ENCODE peak calls at places on chromosomes 11 and 22, in nine cellular contexts. L is HFFc6, Q is AG10803, J is MCF 10A, B is lower lobe of right lung, A is fibroblast of the aortic adventitia, R is foreskin fibroblast, Y is body of pancreas, I is PC-9. E is an unnamed sample.

GRCh38 chr11:19561011-19561410 is 151.6 kb upstream of the NAV2 start:
- DNase-seq in L (no peak), Q (no peak), J (peak; percentile 38), B (no peak), A (no peak), R (no peak), Y (no peak), I (no peak), E (no peak)

GRCh38 chr11:119316017-119316728 is 757 bp downstream of the MCAM start:
- DNase-seq in L (no peak), Q (no peak), J (peak; percentile 63), B (no peak), A (no peak), R (no peak), Y (peak; percentile 69), I (peak; percentile 54), E (no peak)

GRCh38 chr22:38866399-38867123 is 5.5 kb downstream of the CBX6 start:
- DNase-seq in L (no peak), Q (no peak), J (no peak), B (peak; percentile 38), A (no peak), R (no peak), Y (no peak), I (no peak), E (no peak)

GRCh38 chr22:22031183-22031560 is 48.6 kb upstream of the TOP3B start:
- DNase-seq in L (no peak), Q (no peak), J (no peak), B (no peak), A (no peak), R (no peak), Y (no peak), I (no peak), E (no peak)

GRCh38 chr22:26041931-26042330 is 127.3 kb upstream of the SEZ6L start:
- DNase-seq in L (no peak), Q (no peak), J (no peak), B (no peak), A (no peak), R (no peak), Y (no peak), I (no peak), E (no peak)

GRCh38 chr11:63762662-63763505 is 5.7 kb downstream of the ZFTA start:
- DNase-seq in L (no peak), Q (no peak), J (no peak), B (no peak), A (peak; percentile 32), R (peak; percentile 56), Y (peak; percentile 40), I (no peak), E (peak; percentile 55)

GRCh38 chr11:14449302-14449714 is 50.3 kb downstream of the COPB1 start:
- DNase-seq in L (no peak), Q (peak; percentile 68), J (no peak), B (no peak), A (peak; percentile 74), R (no peak), Y (no peak), I (no peak), E (no peak)

GRCh38 chr11:132784441-132784840 is 747.9 kb downstream of the OPCML start:
- DNase-seq in L (peak; percentile 35), Q (no peak), J (no peak), B (no peak), A (no peak), R (peak; percentile 13), Y (no peak), I (no peak), E (no peak)

GRCh38 chr11:69292221-69292648 is 1.7 kb upstream of the MYEOV start:
- DNase-seq in L (no peak), Q (peak; percentile 18), J (no peak), B (peak; percentile 54), A (peak; percentile 31), R (peak; percentile 50), Y (no peak), I (no peak), E (no peak)

GRCh38 chr11:72589802-72590761 is 84.1 kb downstream of the PDE2A start:
- DNase-seq in L (no peak), Q (peak; percentile 5), J (peak; percentile 38), B (no peak), A (peak; percentile 16), R (peak; percentile 21), Y (peak; percentile 66), I (no peak), E (peak; percentile 65)

GRCh38 chr11:128354476-128354875 is 232.9 kb downstream of the ETS1 start:
- DNase-seq in L (no peak), Q (peak; percentile 38), J (peak; percentile 34), B (no peak), A (no peak), R (peak; percentile 27), Y (no peak), I (no peak), E (no peak)

GRCh38 chr22:46542011-46542985 is 4.9 kb upstream of the CELSR1 start:
- DNase-seq in L (peak; percentile 49), Q (peak; percentile 56), J (peak; percentile 71), B (peak; percentile 84), A (peak; percentile 62), R (peak; percentile 83), Y (peak; percentile 78), I (peak; percentile 80), E (no peak)

GRCh38 chr22:43516386-43516785 is 104.6 kb downstream of the MPPED1 start:
- DNase-seq in L (no peak), Q (no peak), J (no peak), B (peak; percentile 19), A (no peak), R (no peak), Y (no peak), I (no peak), E (no peak)

GRCh38 chr22:43514476-43515157 is 102.8 kb downstream of the MPPED1 start:
- DNase-seq in L (no peak), Q (no peak), J (no peak), B (peak; percentile 32), A (no peak), R (no peak), Y (no peak), I (no peak), E (no peak)

GRCh38 chr22:43516996-43517635 is 105.3 kb downstream of the MPPED1 start:
- DNase-seq in L (no peak), Q (no peak), J (no peak), B (peak; percentile 34), A (no peak), R (no peak), Y (no peak), I (no peak), E (no peak)

GRCh38 chr22:43515411-43515810 is 103.6 kb downstream of the MPPED1 start:
- DNase-seq in L (no peak), Q (no peak), J (no peak), B (no peak), A (no peak), R (no peak), Y (no peak), I (no peak), E (no peak)

GRCh38 chr22:43515902-43516301 is 104.1 kb downstream of the MPPED1 start:
- DNase-seq in L (no peak), Q (no peak), J (no peak), B (peak; percentile 22), A (no peak), R (no peak), Y (no peak), I (no peak), E (no peak)
- TF ChIP-seq CTCF in L (peak; percentile 23), Q (no peak), J (no peak), B (no peak), A (no peak), R (no peak), Y (no peak), I (no peak), E (no peak)

GRCh38 chr11:99080154-99080553 is 59.4 kb downstream of the CNTN5 start:
- DNase-seq in L (no peak), Q (no peak), J (no peak), B (no peak), A (no peak), R (no peak), Y (no peak), I (no peak), E (no peak)
- TF ChIP-seq CTCF in L (no peak), Q (no peak), J (no peak), B (no peak), A (no peak), R (no peak), Y (no peak), I (no peak), E (no peak)

GRCh38 chr22:19986410-19987341 is 29.9 kb downstream of the ARVCF start:
- DNase-seq in L (peak; percentile 57), Q (peak; percentile 61), J (peak; percentile 69), B (peak; percentile 85), A (peak; percentile 56), R (peak; percentile 93), Y (peak; percentile 79), I (peak; percentile 73), E (peak; percentile 80)
- TF ChIP-seq CTCF in L (no peak), Q (no peak), J (no peak), B (no peak), A (no peak), R (no peak), Y (no peak), I (no peak), E (no peak)

GRCh38 chr11:46345131-46345597 is 2.1 kb upstream of the DGKZ start:
- DNase-seq in L (no peak), Q (no peak), J (peak; percentile 49), B (peak; percentile 84), A (no peak), R (no peak), Y (no peak), I (no peak), E (no peak)
- TF ChIP-seq CTCF in L (no peak), Q (no peak), J (no peak), B (no peak), A (no peak), R (no peak), Y (no peak), I (no peak), E (no peak)

GRCh38 chr22:41925783-41926460 is 684 bp downstream of the TNFRSF13C start:
- DNase-seq in L (no peak), Q (peak; percentile 24), J (peak; percentile 37), B (peak; percentile 76), A (no peak), R (peak; percentile 73), Y (peak; percentile 74), I (peak; percentile 78), E (peak; percentile 76)
- TF ChIP-seq CTCF in L (peak; percentile 75), Q (peak; percentile 51), J (peak; percentile 60), B (peak; percentile 67), A (peak; percentile 60), R (peak; percentile 33), Y (peak; percentile 85), I (peak; percentile 80), E (peak; percentile 63)

GRCh38 chr11:70547821-70548670 is 149.7 kb downstream of the CTTN start:
- DNase-seq in L (no peak), Q (no peak), J (no peak), B (no peak), A (no peak), R (no peak), Y (no peak), I (no peak), E (no peak)
- TF ChIP-seq CTCF in L (no peak), Q (no peak), J (no peak), B (no peak), A (no peak), R (no peak), Y (no peak), I (no peak), E (no peak)

E was measured in mesothelial cell of epicardium.